ENCODE peak calls at places on chromosome 15, in five cellular contexts. One of them, this sample, is unnamed.
A peak's percentile ranks its signal among the peaks of the same experiment; 100 is the strongest.

GRCh38 chr15:82942691-82943090 is 9.8 kb downstream of the HOMER2 start:
- DNase-seq in activated T-helper 9 cell treated with anti-CD3 and anti-CD28 coated beads, Interleukin-2, amount 50 U/mL, for 16 hours: no peak
- DNase-seq in activated gamma-delta T cell treated with anti-CD3 and anti-CD28 coated beads, Interleukin-2, amount 50 U/mL, for 16 hours: no peak
- DNase-seq in lower lobe of right lung: peak; percentile 78
- DNase-seq in AG04450: no peak
- DNase-seq in this sample: no peak

GRCh38 chr15:59294961-59295741 is 77.5 kb downstream of the MYO1E start:
- DNase-seq in activated T-helper 9 cell treated with anti-CD3 and anti-CD28 coated beads, Interleukin-2, amount 50 U/mL, for 16 hours: no peak
- DNase-seq in activated gamma-delta T cell treated with anti-CD3 and anti-CD28 coated beads, Interleukin-2, amount 50 U/mL, for 16 hours: no peak
- DNase-seq in lower lobe of right lung: no peak
- DNase-seq in AG04450: peak; percentile 68
- DNase-seq in this sample: no peak

GRCh38 chr15:55816017-55816416 is 73.1 kb upstream of the PRTG start:
- DNase-seq in activated T-helper 9 cell treated with anti-CD3 and anti-CD28 coated beads, Interleukin-2, amount 50 U/mL, for 16 hours: no peak
- DNase-seq in activated gamma-delta T cell treated with anti-CD3 and anti-CD28 coated beads, Interleukin-2, amount 50 U/mL, for 16 hours: no peak
- DNase-seq in lower lobe of right lung: no peak
- DNase-seq in AG04450: no peak
- DNase-seq in this sample: no peak

GRCh38 chr15:98778960-98779359 is 130.6 kb downstream of the IGF1R start:
- DNase-seq in activated T-helper 9 cell treated with anti-CD3 and anti-CD28 coated beads, Interleukin-2, amount 50 U/mL, for 16 hours: no peak
- DNase-seq in activated gamma-delta T cell treated with anti-CD3 and anti-CD28 coated beads, Interleukin-2, amount 50 U/mL, for 16 hours: no peak
- DNase-seq in lower lobe of right lung: no peak
- DNase-seq in AG04450: no peak
- DNase-seq in this sample: no peak

GRCh38 chr15:39266882-39267281 is 314.0 kb upstream of the THBS1 start:
- DNase-seq in activated T-helper 9 cell treated with anti-CD3 and anti-CD28 coated beads, Interleukin-2, amount 50 U/mL, for 16 hours: no peak
- DNase-seq in activated gamma-delta T cell treated with anti-CD3 and anti-CD28 coated beads, Interleukin-2, amount 50 U/mL, for 16 hours: no peak
- DNase-seq in lower lobe of right lung: no peak
- DNase-seq in AG04450: no peak
- DNase-seq in this sample: no peak

GRCh38 chr15:45635191-45635638 is 386 bp downstream of the SQOR start:
- DNase-seq in activated T-helper 9 cell treated with anti-CD3 and anti-CD28 coated beads, Interleukin-2, amount 50 U/mL, for 16 hours: peak; percentile 62
- DNase-seq in activated gamma-delta T cell treated with anti-CD3 and anti-CD28 coated beads, Interleukin-2, amount 50 U/mL, for 16 hours: peak; percentile 52
- DNase-seq in lower lobe of right lung: peak; percentile 83
- DNase-seq in AG04450: no peak
- DNase-seq in this sample: peak; percentile 82

GRCh38 chr15:57003418-57003817 is 85.0 kb downstream of the TCF12 start:
- DNase-seq in activated T-helper 9 cell treated with anti-CD3 and anti-CD28 coated beads, Interleukin-2, amount 50 U/mL, for 16 hours: no peak
- DNase-seq in activated gamma-delta T cell treated with anti-CD3 and anti-CD28 coated beads, Interleukin-2, amount 50 U/mL, for 16 hours: no peak
- DNase-seq in lower lobe of right lung: no peak
- DNase-seq in AG04450: peak; percentile 67
- DNase-seq in this sample: no peak

GRCh38 chr15:64776402-64776786 is 1.0 kb upstream of the RBPMS2 start:
- DNase-seq in activated T-helper 9 cell treated with anti-CD3 and anti-CD28 coated beads, Interleukin-2, amount 50 U/mL, for 16 hours: no peak
- DNase-seq in activated gamma-delta T cell treated with anti-CD3 and anti-CD28 coated beads, Interleukin-2, amount 50 U/mL, for 16 hours: no peak
- DNase-seq in lower lobe of right lung: no peak
- DNase-seq in AG04450: no peak
- DNase-seq in this sample: no peak

GRCh38 chr15:63044645-63045437 is 2.3 kb downstream of the TPM1 start:
- DNase-seq in activated T-helper 9 cell treated with anti-CD3 and anti-CD28 coated beads, Interleukin-2, amount 50 U/mL, for 16 hours: no peak
- DNase-seq in activated gamma-delta T cell treated with anti-CD3 and anti-CD28 coated beads, Interleukin-2, amount 50 U/mL, for 16 hours: no peak
- DNase-seq in lower lobe of right lung: no peak
- DNase-seq in AG04450: no peak
- DNase-seq in this sample: no peak

GRCh38 chr15:58010983-58011382 is 54.5 kb downstream of the ALDH1A2 start:
- DNase-seq in activated T-helper 9 cell treated with anti-CD3 and anti-CD28 coated beads, Interleukin-2, amount 50 U/mL, for 16 hours: no peak
- DNase-seq in activated gamma-delta T cell treated with anti-CD3 and anti-CD28 coated beads, Interleukin-2, amount 50 U/mL, for 16 hours: no peak
- DNase-seq in lower lobe of right lung: no peak
- DNase-seq in AG04450: no peak
- DNase-seq in this sample: no peak

GRCh38 chr15:38554354-38554753 is 10.3 kb downstream of the RASGRP1 start:
- DNase-seq in activated T-helper 9 cell treated with anti-CD3 and anti-CD28 coated beads, Interleukin-2, amount 50 U/mL, for 16 hours: no peak
- DNase-seq in activated gamma-delta T cell treated with anti-CD3 and anti-CD28 coated beads, Interleukin-2, amount 50 U/mL, for 16 hours: no peak
- DNase-seq in lower lobe of right lung: no peak
- DNase-seq in AG04450: peak; percentile 32
- DNase-seq in this sample: no peak

GRCh38 chr15:36595625-36596024 is 16.2 kb downstream of the CDIN1 start:
- DNase-seq in activated T-helper 9 cell treated with anti-CD3 and anti-CD28 coated beads, Interleukin-2, amount 50 U/mL, for 16 hours: no peak
- DNase-seq in activated gamma-delta T cell treated with anti-CD3 and anti-CD28 coated beads, Interleukin-2, amount 50 U/mL, for 16 hours: no peak
- DNase-seq in lower lobe of right lung: no peak
- DNase-seq in AG04450: no peak
- DNase-seq in this sample: no peak

This sample was measured in NK-92 treated with Interleukin-12 subunit alpha and Interleukin-12 subunit beta, amount 100 ng/mL, for 24 hours.